ENCODE peak calls at places on chromosomes 2 and 18, in seven cellular contexts. J is mesendoderm, S is fibroblast of lung, E is endothelial cell of umbilical vein, X is GM12878, Q is neural progenitor cell, G is kidney. L is an unnamed sample.

GRCh38 chr2:123717616-123718279 is 307.3 kb upstream of the CNTNAP5 start:
- DNase-seq in J (no peak), E (no peak), G (no peak), Q (no peak), X (no peak), S (no peak), L (no peak)

GRCh38 chr2:117980783-117981676 is 32.8 kb downstream of the CCDC93 start:
- DNase-seq in J (no peak), Q (no peak), E (peak), X (no peak), S (peak), G (no peak), L (peak)

GRCh38 chr2:240972636-240973521 is 25.5 kb upstream of the SNED1 start:
- DNase-seq in Q (no peak), G (peak), X (no peak), S (peak), E (no peak), J (no peak), L (peak)

GRCh38 chr2:234979204-234980167 is 27.7 kb downstream of the SH3BP4 start:
- DNase-seq in X (no peak), Q (no peak), G (no peak), E (peak), S (no peak), J (peak), L (no peak)

GRCh38 chr2:64622443-64623231 is 31.1 kb downstream of the SERTAD2 start:
- DNase-seq in E (no peak), X (no peak), G (no peak), S (no peak), Q (peak), J (peak), L (no peak)

GRCh38 chr2:64652231-64653173 is 1.2 kb downstream of the SERTAD2 start:
- DNase-seq in G (no peak), S (peak), E (peak), X (no peak), J (no peak), Q (peak), L (peak)

GRCh38 chr2:149129433-149129832 is 90.9 kb downstream of the LYPD6B start:
- DNase-seq in X (no peak), G (no peak), E (no peak), J (no peak), S (peak), Q (no peak), L (no peak)

GRCh38 chr2:59654753-59655152 is 898.7 kb downstream of the BCL11A start:
- DNase-seq in J (peak), X (no peak), E (no peak), Q (no peak), G (no peak), S (no peak), L (peak)

GRCh38 chr2:12549641-12550040 is 167.1 kb upstream of the TRIB2 start:
- DNase-seq in E (no peak), G (no peak), X (no peak), Q (no peak), S (peak), J (no peak), L (peak)

GRCh38 chr2:26246818-26247217 is 2.1 kb downstream of the HADHB start:
- DNase-seq in J (no peak), Q (no peak), S (peak), G (no peak), X (peak), E (no peak), L (peak)

GRCh38 chr2:128315829-128316776 is 2.6 kb downstream of the HS6ST1 start:
- DNase-seq in S (peak), E (no peak), Q (no peak), J (no peak), X (no peak), G (peak), L (no peak)

GRCh38 chr2:194999771-195000170 is 657.3 kb upstream of the SLC39A10 start:
- DNase-seq in Q (no peak), J (no peak), S (no peak), X (no peak), G (no peak), E (no peak), L (no peak)

GRCh38 chr2:166179201-166179600 is 51.4 kb upstream of the SCN1A start:
- DNase-seq in E (peak), G (no peak), Q (no peak), X (no peak), S (no peak), J (no peak), L (no peak)

GRCh38 chr2:1653137-1653789 is 91.1 kb downstream of the PXDN start:
- DNase-seq in S (peak), X (no peak), J (no peak), Q (no peak), E (peak), G (peak), L (peak)

GRCh38 chr2:42878581-42878980 is 86.2 kb upstream of the HAAO start:
- DNase-seq in X (peak), Q (no peak), S (peak), J (no peak), G (no peak), E (peak), L (peak)

GRCh38 chr2:237440819-237441281 is 26.9 kb upstream of the COL6A3 start:
- DNase-seq in X (no peak), S (no peak), E (no peak), Q (no peak), J (no peak), G (no peak), L (no peak)

GRCh38 chr2:176104338-176105077 is 2.6 kb upstream of the HOXD11 start:
- DNase-seq in S (no peak), G (peak), X (no peak), J (peak), Q (no peak), E (no peak), L (no peak)

GRCh38 chr18:3653859-3654441 is 204.0 kb downstream of the TGIF1 start:
- DNase-seq in E (no peak), X (no peak), Q (no peak), S (no peak), G (no peak), J (peak), L (no peak)

GRCh38 chr2:240791821-240792657 is 28.0 kb downstream of the KIF1A start:
- DNase-seq in Q (peak), E (no peak), J (no peak), G (peak), S (no peak), X (no peak), L (no peak)

GRCh38 chr18:7658701-7659100 is 91.6 kb downstream of the PTPRM start:
- DNase-seq in G (no peak), S (peak), J (peak), Q (no peak), E (no peak), X (no peak), L (no peak)

GRCh38 chr2:52929412-52929811 is 838.2 kb upstream of the CHAC2 start:
- DNase-seq in J (no peak), X (no peak), E (no peak), Q (no peak), G (no peak), S (no peak), L (no peak)

GRCh38 chr2:100513650-100514049 is 43.4 kb downstream of the NMS start:
- DNase-seq in S (peak), E (no peak), J (no peak), X (no peak), Q (no peak), G (no peak), L (no peak)

GRCh38 chr2:128178650-128179460 is 87.9 kb downstream of the UGGT1 start:
- DNase-seq in Q (peak), X (no peak), S (peak), G (no peak), E (peak), J (peak), L (peak)

GRCh38 chr2:237482485-237482884 is 4.6 kb upstream of the MLPH start:
- DNase-seq in S (no peak), Q (no peak), J (no peak), G (peak), X (no peak), E (no peak), L (no peak)

GRCh38 chr2:82254728-82255127 is 1950.2 kb upstream of the LRRTM1 start:
- DNase-seq in Q (no peak), G (no peak), J (no peak), X (no peak), E (no peak), S (no peak), L (no peak)

GRCh38 chr18:70431203-70431624 is 142.4 kb downstream of the SOCS6 start:
- DNase-seq in S (peak), Q (no peak), J (peak), G (no peak), E (no peak), X (no peak), L (peak)

GRCh38 chr18:70430501-70431173 is 141.8 kb downstream of the SOCS6 start:
- DNase-seq in J (no peak), E (no peak), X (no peak), G (no peak), S (no peak), Q (no peak), L (no peak)

GRCh38 chr18:70433001-70433400 is 144.2 kb downstream of the SOCS6 start:
- DNase-seq in J (no peak), G (no peak), Q (no peak), E (no peak), S (no peak), X (no peak), L (no peak)

GRCh38 chr18:70426818-70427217 is 138.0 kb downstream of the SOCS6 start:
- DNase-seq in G (no peak), Q (no peak), X (no peak), S (no peak), J (no peak), E (no peak), L (no peak)

GRCh38 chr18:70429847-70430500 is 141.1 kb downstream of the SOCS6 start:
- DNase-seq in E (no peak), G (no peak), J (no peak), S (no peak), X (no peak), Q (no peak), L (no peak)
- H3K9ac ChIP-seq in E (no peak), G (no peak), J (no peak), S (no peak), X (no peak), Q (no peak), L (no peak)

GRCh38 chr18:75132471-75132870 is 76.5 kb downstream of the PTGR3 start:
- DNase-seq in S (no peak), X (no peak), G (no peak), J (no peak), Q (no peak), E (no peak), L (no peak)

GRCh38 chr18:75132068-75132467 is 76.9 kb downstream of the PTGR3 start:
- DNase-seq in Q (no peak), E (no peak), S (no peak), X (no peak), G (no peak), J (no peak), L (no peak)

GRCh38 chr18:75130591-75131274 is 78.2 kb downstream of the PTGR3 start:
- DNase-seq in X (no peak), E (no peak), S (no peak), Q (peak), G (no peak), J (no peak), L (no peak)

GRCh38 chr18:75132931-75133525 is 75.9 kb downstream of the PTGR3 start:
- DNase-seq in S (no peak), Q (no peak), G (no peak), X (no peak), E (no peak), J (no peak), L (no peak)

GRCh38 chr18:75131455-75132000 is 77.4 kb downstream of the PTGR3 start:
- DNase-seq in S (no peak), E (no peak), G (no peak), X (no peak), Q (no peak), J (no peak), L (no peak)
- H3K9ac ChIP-seq in S (no peak), E (no peak), G (no peak), X (no peak), Q (no peak), J (no peak), L (no peak)

GRCh38 chr2:169693344-169693743 is 861 bp downstream of the CFAP210 start:
- DNase-seq in J (peak), E (peak), S (no peak), Q (no peak), X (no peak), G (no peak), L (no peak)
- H3K9ac ChIP-seq in J (no peak), E (no peak), S (no peak), Q (no peak), X (no peak), G (peak), L (peak)

GRCh38 chr2:102850888-102851287 is 89.1 kb downstream of the TMEM182 start:
- DNase-seq in S (no peak), Q (no peak), X (no peak), E (no peak), J (no peak), G (no peak), L (no peak)

GRCh38 chr2:102843759-102844443 is 82.1 kb downstream of the TMEM182 start:
- DNase-seq in E (no peak), G (no peak), X (no peak), S (no peak), J (no peak), Q (no peak), L (no peak)

GRCh38 chr2:102844911-102845310 is 83.1 kb downstream of the TMEM182 start:
- DNase-seq in G (no peak), E (no peak), X (no peak), J (no peak), S (no peak), Q (no peak), L (no peak)

DNA sequence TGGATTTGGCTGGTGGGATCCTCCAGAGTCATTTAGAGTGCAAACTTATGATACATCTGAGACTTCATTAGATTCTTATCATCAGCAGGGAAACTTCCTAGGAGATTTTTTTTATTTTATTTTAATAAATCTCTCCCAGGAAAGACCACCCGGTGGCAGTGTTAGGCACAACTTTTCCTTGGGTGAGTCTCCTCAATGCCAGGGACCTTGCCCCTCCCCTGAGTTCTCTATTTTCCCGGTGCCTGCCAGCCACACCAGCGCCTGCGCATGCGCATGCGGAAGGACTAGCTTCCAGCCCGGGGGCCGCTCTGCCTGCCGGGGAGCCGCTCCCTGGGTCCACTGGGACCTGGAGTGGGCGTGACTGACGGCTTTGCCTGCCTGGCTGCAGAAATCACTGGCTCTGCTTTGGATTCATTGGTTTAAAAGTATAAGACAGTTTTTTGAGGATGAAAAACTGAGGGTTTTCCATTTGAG is 86.6 kb downstream of the TMEM182 start:
- DNase-seq in E (peak), G (peak), J (peak), X (no peak), S (peak), Q (peak), L (peak)
- H3K9ac ChIP-seq in E (no peak), G (no peak), J (no peak), X (no peak), S (no peak), Q (no peak), L (no peak)

GRCh38 chr2:20671036-20671735 is 4.2 kb downstream of the GDF7 start:
- DNase-seq in E (no peak), G (no peak), J (peak), S (no peak), X (no peak), Q (peak), L (no peak)
- H3K9ac ChIP-seq in E (no peak), G (no peak), J (no peak), S (no peak), X (no peak), Q (no peak), L (no peak)

L was measured in mammary epithelial cell.